ENCODE peak calls at places on chromosomes 13 and 19, in four cellular contexts. One of them, this sample, is unnamed.

GRCh38 chr19:49746206-49746958 is 16.7 kb downstream of the TSKS start:
- DNase-seq in stomach: peak; percentile 29
- DNase-seq in Peyer's patch: no peak
- DNase-seq in heart left ventricle: peak; percentile 69
- DNase-seq in this sample: no peak

GRCh38 chr19:13044160-13044853 is 49.0 kb downstream of the NFIX start:
- DNase-seq in Peyer's patch: no peak
- DNase-seq in heart left ventricle: peak; percentile 28
- DNase-seq in stomach: no peak
- DNase-seq in this sample: no peak

GRCh38 chr19:7998081-7998480 is 7.4 kb downstream of the ELAVL1 start:
- DNase-seq in Peyer's patch: no peak
- DNase-seq in heart left ventricle: no peak
- DNase-seq in stomach: no peak
- DNase-seq in this sample: no peak

GRCh38 chr13:88196106-88196505 is 524.9 kb downstream of the SLITRK5 start:
- DNase-seq in heart left ventricle: no peak
- DNase-seq in stomach: no peak
- DNase-seq in Peyer's patch: no peak
- DNase-seq in this sample: no peak

GRCh38 chr13:32878172-32878571 is 138.1 kb upstream of the KL start:
- DNase-seq in heart left ventricle: no peak
- DNase-seq in stomach: no peak
- DNase-seq in Peyer's patch: no peak
- DNase-seq in this sample: no peak

GRCh38 chr13:111209613-111210012 is 94.5 kb downstream of the ARHGEF7 start:
- DNase-seq in stomach: no peak
- DNase-seq in Peyer's patch: no peak
- DNase-seq in heart left ventricle: no peak
- DNase-seq in this sample: no peak

GRCh38 chr13:72637561-72637960 is 89.9 kb downstream of the MZT1 start:
- DNase-seq in Peyer's patch: no peak
- DNase-seq in stomach: no peak
- DNase-seq in heart left ventricle: no peak
- DNase-seq in this sample: no peak

GRCh38 chr19:480016-480855 is 16.1 kb upstream of the MADCAM1 start:
- DNase-seq in Peyer's patch: peak; percentile 80
- DNase-seq in heart left ventricle: peak; percentile 87
- DNase-seq in stomach: peak; percentile 85
- DNase-seq in this sample: no peak

GRCh38 chr13:111584101-111584500 is 263.7 kb downstream of the TEX29 start:
- DNase-seq in Peyer's patch: peak; percentile 28
- DNase-seq in heart left ventricle: no peak
- DNase-seq in stomach: peak; percentile 51
- DNase-seq in this sample: no peak

GRCh38 chr13:33446821-33447481 is 161.4 kb upstream of the STARD13 start:
- DNase-seq in heart left ventricle: no peak
- DNase-seq in Peyer's patch: no peak
- DNase-seq in stomach: peak; percentile 62
- DNase-seq in this sample: no peak

GRCh38 chr13:110334256-110334655 is 27.2 kb downstream of the COL4A2 start:
- DNase-seq in Peyer's patch: no peak
- DNase-seq in stomach: no peak
- DNase-seq in heart left ventricle: no peak
- DNase-seq in this sample: no peak

GRCh38 chr19:9324584-9324962 is 594 bp downstream of the ZNF559 start:
- DNase-seq in stomach: no peak
- DNase-seq in Peyer's patch: no peak
- DNase-seq in heart left ventricle: no peak
- DNase-seq in this sample: no peak

GRCh38 chr13:50843256-50844043 is at the start of gene DLEU7:
- DNase-seq in heart left ventricle: no peak
- DNase-seq in stomach: no peak
- DNase-seq in Peyer's patch: no peak
- DNase-seq in this sample: no peak

GRCh38 chr13:42660367-42660965 is 86.5 kb downstream of the TNFSF11 start:
- DNase-seq in stomach: no peak
- DNase-seq in Peyer's patch: no peak
- DNase-seq in heart left ventricle: no peak
- DNase-seq in this sample: no peak

GRCh38 chr13:51777921-51778320 is 26.0 kb downstream of the DHRS12 start:
- DNase-seq in Peyer's patch: no peak
- DNase-seq in stomach: no peak
- DNase-seq in heart left ventricle: no peak
- DNase-seq in this sample: no peak

GRCh38 chr19:524062-524674 is 7.4 kb upstream of the CDC34 start:
- DNase-seq in heart left ventricle: peak; percentile 66
- DNase-seq in stomach: no peak
- DNase-seq in Peyer's patch: no peak
- DNase-seq in this sample: no peak

GRCh38 chr19:31334101-31334848 is 15.0 kb downstream of the TSHZ3 start:
- DNase-seq in heart left ventricle: no peak
- DNase-seq in stomach: no peak
- DNase-seq in Peyer's patch: no peak
- DNase-seq in this sample: no peak

GRCh38 chr19:37914908-37915307 is 7.9 kb downstream of the SIPA1L3 start:
- DNase-seq in stomach: no peak
- DNase-seq in heart left ventricle: no peak
- DNase-seq in Peyer's patch: no peak
- DNase-seq in this sample: no peak

GRCh38 chr13:99350191-99350590 is 43.0 kb upstream of the GPR183 start:
- DNase-seq in stomach: no peak
- DNase-seq in heart left ventricle: no peak
- DNase-seq in Peyer's patch: no peak
- DNase-seq in this sample: no peak

GRCh38 chr13:75788494-75788991 is 152.4 kb downstream of the LMO7 start:
- DNase-seq in Peyer's patch: peak; percentile 68
- DNase-seq in stomach: peak; percentile 52
- DNase-seq in heart left ventricle: peak; percentile 52
- DNase-seq in this sample: no peak

GRCh38 chr13:107518780-107519179 is 696.6 kb downstream of the LIG4 start:
- DNase-seq in Peyer's patch: no peak
- DNase-seq in heart left ventricle: no peak
- DNase-seq in stomach: no peak
- DNase-seq in this sample: no peak

GRCh38 chr13:47964863-47965262 is 36.2 kb downstream of the SUCLA2 start:
- DNase-seq in stomach: no peak
- DNase-seq in heart left ventricle: no peak
- DNase-seq in Peyer's patch: no peak
- DNase-seq in this sample: no peak

GRCh38 chr13:99415851-99416331 is 85.4 kb upstream of the TM9SF2 start:
- DNase-seq in stomach: no peak
- DNase-seq in heart left ventricle: no peak
- DNase-seq in Peyer's patch: no peak
- DNase-seq in this sample: no peak

GRCh38 chr13:20227288-20227687 is 4.8 kb downstream of the GJB6 start:
- DNase-seq in stomach: no peak
- DNase-seq in heart left ventricle: no peak
- DNase-seq in Peyer's patch: no peak
- DNase-seq in this sample: no peak

GRCh38 chr13:67509039-67509438 is 278.9 kb upstream of the PCDH9 start:
- DNase-seq in Peyer's patch: no peak
- DNase-seq in heart left ventricle: no peak
- DNase-seq in stomach: no peak
- DNase-seq in this sample: no peak

GRCh38 chr13:88257706-88258105 is 586.5 kb downstream of the SLITRK5 start:
- DNase-seq in Peyer's patch: no peak
- DNase-seq in heart left ventricle: no peak
- DNase-seq in stomach: no peak
- DNase-seq in this sample: no peak

GRCh38 chr13:65472336-65472735 is 1757.8 kb downstream of the PCDH9 start:
- DNase-seq in stomach: no peak
- DNase-seq in Peyer's patch: no peak
- DNase-seq in heart left ventricle: no peak
- DNase-seq in this sample: no peak

GRCh38 chr19:56217039-56217949 is 15.2 kb downstream of the ZSCAN5C start:
- DNase-seq in heart left ventricle: no peak
- DNase-seq in stomach: no peak
- DNase-seq in Peyer's patch: no peak
- DNase-seq in this sample: no peak

GRCh38 chr13:42892760-42893159 is 99.3 kb downstream of the EPSTI1 start:
- DNase-seq in heart left ventricle: no peak
- DNase-seq in Peyer's patch: no peak
- DNase-seq in stomach: no peak
- DNase-seq in this sample: no peak

GRCh38 chr13:97629601-97630272 is 195.8 kb downstream of the RAP2A start:
- DNase-seq in heart left ventricle: no peak
- DNase-seq in stomach: no peak
- DNase-seq in Peyer's patch: no peak
- DNase-seq in this sample: no peak

GRCh38 chr13:80840313-80840976 is 499.5 kb upstream of the SPRY2 start:
- DNase-seq in heart left ventricle: no peak
- DNase-seq in Peyer's patch: no peak
- DNase-seq in stomach: no peak
- DNase-seq in this sample: no peak

GRCh38 chr19:46456930-46457329 is 14.4 kb downstream of the PNMA8A start:
- DNase-seq in Peyer's patch: no peak
- DNase-seq in heart left ventricle: no peak
- DNase-seq in stomach: no peak
- DNase-seq in this sample: no peak

GRCh38 chr13:76879876-76880270 is 6.3 kb downstream of the KCTD12 start:
- DNase-seq in Peyer's patch: no peak
- DNase-seq in stomach: no peak
- DNase-seq in heart left ventricle: no peak
- DNase-seq in this sample: no peak

GRCh38 chr13:111210488-111210887 is 95.4 kb downstream of the ARHGEF7 start:
- DNase-seq in stomach: no peak
- DNase-seq in Peyer's patch: no peak
- DNase-seq in heart left ventricle: peak; percentile 53
- DNase-seq in this sample: no peak

GRCh38 chr19:47723573-47723923 is 10.3 kb downstream of the EHD2 start:
- DNase-seq in heart left ventricle: peak; percentile 80
- DNase-seq in Peyer's patch: no peak
- DNase-seq in stomach: peak; percentile 51
- DNase-seq in this sample: no peak

GRCh38 chr13:27147530-27148170 is 24.0 kb downstream of the USP12 start:
- DNase-seq in Peyer's patch: no peak
- DNase-seq in heart left ventricle: no peak
- DNase-seq in stomach: no peak
- DNase-seq in this sample: no peak

GRCh38 chr19:3402631-3403443 is 36.5 kb downstream of the NFIC start:
- DNase-seq in stomach: no peak
- DNase-seq in heart left ventricle: no peak
- DNase-seq in Peyer's patch: no peak
- DNase-seq in this sample: no peak

GRCh38 chr19:3406571-3407111 is 40.3 kb downstream of the NFIC start:
- DNase-seq in Peyer's patch: no peak
- DNase-seq in heart left ventricle: no peak
- DNase-seq in stomach: no peak
- DNase-seq in this sample: no peak

GRCh38 chr19:3403489-3404323 is 37.3 kb downstream of the NFIC start:
- DNase-seq in heart left ventricle: peak; percentile 96
- DNase-seq in Peyer's patch: peak; percentile 64
- DNase-seq in stomach: peak; percentile 91
- DNase-seq in this sample: no peak

GRCh38 chr19:3404324-3405260 is 38.2 kb downstream of the NFIC start:
- DNase-seq in stomach: peak; percentile 88
- DNase-seq in Peyer's patch: peak; percentile 63
- DNase-seq in heart left ventricle: peak; percentile 94
- DNase-seq in this sample: no peak

GRCh38 chr19:3405261-3405653 is 38.9 kb downstream of the NFIC start:
- DNase-seq in heart left ventricle: no peak
- DNase-seq in stomach: no peak
- DNase-seq in Peyer's patch: no peak
- DNase-seq in this sample: no peak
- H3K4me1 ChIP-seq in heart left ventricle: peaks cover 84% of the 10 kb centered on the region
- H3K4me1 ChIP-seq in stomach: peaks cover 97% of the 10 kb centered on the region
- H3K4me1 ChIP-seq in Peyer's patch: no peaks in the 10 kb centered on the region
- H3K4me1 ChIP-seq in this sample: peaks cover 67% of the 10 kb centered on the region

GRCh38 chr19:16111909-16112752 is 442 bp downstream of the RAB8A start:
- DNase-seq in Peyer's patch: no peak
- DNase-seq in heart left ventricle: no peak
- DNase-seq in stomach: no peak
- DNase-seq in this sample: no peak
- TF ChIP-seq POLR2A in Peyer's patch: peak; percentile 88
- TF ChIP-seq POLR2A in heart left ventricle: no peak
- TF ChIP-seq POLR2A in stomach: no peak
- TF ChIP-seq POLR2A in this sample: peak; percentile 75

GRCh38 chr13:28494537-28494860 is 429 bp downstream of the FLT1 start:
- DNase-seq in heart left ventricle: peak; percentile 37
- DNase-seq in stomach: no peak
- DNase-seq in Peyer's patch: no peak
- DNase-seq in this sample: no peak
- H3K27ac ChIP-seq in heart left ventricle: peak overlapping the region; percentile 76
- H3K27ac ChIP-seq in stomach: peak overlapping the region; percentile 70
- H3K27ac ChIP-seq in Peyer's patch: peak overlapping the region; percentile 59
- H3K27ac ChIP-seq in this sample: peak overlapping the region; percentile 57

DNA sequence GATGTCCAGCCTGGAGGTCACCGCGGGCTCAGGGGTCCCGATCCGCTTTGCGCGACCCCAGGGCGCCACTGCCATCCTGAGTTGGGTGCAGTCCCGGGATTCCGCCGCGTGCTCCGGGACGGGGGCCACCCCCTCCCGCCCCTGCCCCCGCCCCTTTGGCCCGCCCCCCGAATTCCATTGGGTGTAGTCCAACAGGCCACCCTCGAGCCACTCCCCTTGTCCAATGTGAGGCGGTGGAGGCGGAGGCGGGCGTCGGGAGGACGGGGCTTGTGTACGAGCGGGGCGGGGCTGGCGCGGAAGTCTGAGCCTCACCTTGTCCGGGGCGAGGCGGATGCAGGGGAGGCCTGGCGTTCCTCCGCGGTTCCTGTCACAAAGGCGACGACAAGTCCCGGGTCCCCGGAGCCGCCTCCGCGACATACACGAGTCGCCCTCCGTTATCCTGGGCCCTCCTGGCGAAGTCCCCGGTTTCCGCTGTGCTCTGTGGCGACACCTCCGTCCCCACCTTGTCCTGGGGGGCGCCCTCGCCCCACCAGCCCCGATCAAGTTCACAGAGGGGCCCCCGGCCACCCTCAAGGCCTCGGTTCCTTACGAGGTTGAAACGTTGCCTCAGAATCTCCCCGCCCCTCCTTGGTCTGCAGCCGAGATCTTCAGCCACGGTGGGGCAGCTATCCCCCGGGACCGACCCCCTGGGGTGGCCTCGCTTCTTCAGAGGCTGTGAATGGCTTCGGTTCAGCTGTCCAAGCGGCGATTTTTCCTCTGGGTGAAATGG is 1.2 kb downstream of the LDLR start:
- DNase-seq in Peyer's patch: peak; percentile 99
- DNase-seq in heart left ventricle: peak; percentile 99
- DNase-seq in stomach: peak; percentile 99
- DNase-seq in this sample: peak; percentile 88
- H3K4me1 ChIP-seq in Peyer's patch: no peaks in the 10 kb centered on the region
- H3K4me1 ChIP-seq in heart left ventricle: peaks cover 61% of the 10 kb centered on the region
- H3K4me1 ChIP-seq in stomach: peaks cover 74% of the 10 kb centered on the region
- H3K4me1 ChIP-seq in this sample: peaks cover 72% of the 10 kb centered on the region